ENCODE peak calls at places on chromosomes 12 and 14, in four cellular contexts. I is Calu3, L is H9, V is AG04449. F is an unnamed sample.
A peak's percentile ranks its signal among the peaks of the same experiment; 100 is the strongest.

GRCh38 chr12:89370850-89371249 is 18.5 kb upstream of the DUSP6 start:
- DNase-seq in I (no peak), L (no peak), V (no peak), F (no peak)

GRCh38 chr12:96235497-96235826 is 41.3 kb downstream of the ELK3 start:
- DNase-seq in I (no peak), L (no peak), V (no peak), F (no peak)

GRCh38 chr14:74286736-74287135 is 16.0 kb downstream of the ABCD4 start:
- DNase-seq in I (no peak), L (no peak), V (no peak), F (no peak)

GRCh38 chr12:71392521-71393145 is 47.0 kb upstream of the LGR5 start:
- DNase-seq in I (peak; percentile 37), L (peak; percentile 45), V (peak; percentile 50), F (no peak)

GRCh38 chr14:68379510-68380303 is 413.2 kb downstream of the ZFP36L1 start:
- DNase-seq in L (no peak), I (no peak), V (no peak), F (no peak)

GRCh38 chr12:132806857-132807256 is 21.8 kb downstream of the GOLGA3 start:
- DNase-seq in V (no peak), I (no peak), L (no peak), F (no peak)

GRCh38 chr12:94041833-94042232 is 106.5 kb upstream of the PLXNC1 start:
- DNase-seq in L (no peak), I (no peak), V (no peak), F (no peak)

GRCh38 chr14:72783741-72784140 is 110.2 kb downstream of the DPF3 start:
- DNase-seq in V (no peak), L (no peak), I (peak; percentile 67), F (no peak)

GRCh38 chr12:109816870-109817269 is 16.3 kb downstream of the TRPV4 start:
- DNase-seq in I (no peak), V (no peak), L (no peak), F (no peak)

GRCh38 chr14:29077916-29078315 is 311.3 kb downstream of the FOXG1 start:
- DNase-seq in V (no peak), I (no peak), L (no peak), F (no peak)

GRCh38 chr12:30754750-30755394 is at the start of gene CAPRIN2:
- DNase-seq in L (peak; percentile 99), I (peak; percentile 97), V (peak; percentile 33), F (peak; percentile 90)

DNA sequence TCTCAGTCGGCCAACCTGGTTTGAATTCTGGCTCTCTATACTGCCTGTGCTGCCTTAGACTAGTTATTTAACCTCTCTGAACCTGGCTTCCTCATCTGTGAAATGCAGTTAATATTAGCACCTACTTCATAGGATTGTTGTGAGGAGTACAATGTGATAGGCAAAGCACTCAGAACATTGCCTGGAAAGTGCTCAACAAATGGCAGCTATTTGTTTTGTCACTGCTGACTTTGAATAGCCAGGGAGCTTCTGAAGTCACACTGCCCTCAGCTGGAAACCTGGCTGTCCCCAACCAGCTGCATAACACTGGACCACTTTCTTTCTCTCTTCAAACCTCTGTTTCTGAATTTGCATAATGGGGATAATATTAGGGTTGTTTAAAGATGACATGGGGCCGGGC is 9.6 kb downstream of the TMEM30B start:
- DNase-seq in I (no peak), V (no peak), L (no peak), F (no peak)
- TF ChIP-seq CTCF in I (no peak), V (no peak), L (no peak), F (no peak)

GRCh38 chr12:8054821-8055220 is 11.3 kb downstream of the C3AR1 start:
- DNase-seq in L (no peak), V (no peak), I (no peak), F (no peak)
- TF ChIP-seq CTCF in L (no peak), V (no peak), I (no peak), F (no peak)

GRCh38 chr12:2273288-2273687 is 220.5 kb downstream of the CACNA1C start:
- DNase-seq in V (no peak), I (no peak), L (no peak), F (no peak)
- TF ChIP-seq CTCF in V (peak; percentile 59), I (no peak), L (peak; percentile 34), F (no peak)

GRCh38 chr12:22529281-22530060 is 14.9 kb downstream of the C2CD5 start:
- DNase-seq in V (no peak), I (no peak), L (no peak), F (no peak)
- TF ChIP-seq CTCF in V (peak; percentile 19), I (peak; percentile 23), L (peak; percentile 76), F (peak; percentile 44)

F was measured in endothelial cell.